ENCODE peak calls at places on chromosomes 12 and 14, in ten cellular contexts. Z is tibial nerve, U is fibroblast of villous mesenchyme, Q is GM13977, F is GM06990, H is mucosa of descending colon, M is heart left ventricle, T is AG04449, R is Peyer's patch, C is IMR-90. A is an unnamed sample.

GRCh38 chr14:49303952-49304516 is 282.1 kb downstream of the RPS29 start:
- DNase-seq in F (no peak), U (peak), C (peak), T (no peak), Z (no peak), M (no peak), Q (no peak), H (no peak), R (no peak), A (peak)

GRCh38 chr14:91220581-91221000 is 23.9 kb downstream of the GPR68 start:
- DNase-seq in M (no peak), Z (no peak), H (no peak), C (no peak), T (no peak), R (no peak), Q (no peak), F (no peak), U (no peak), A (no peak)

GRCh38 chr12:27969901-27970390 is 2.6 kb downstream of the PTHLH start:
- DNase-seq in Z (peak), C (peak), T (no peak), H (peak), R (no peak), U (peak), M (peak), Q (peak), F (peak), A (peak)

GRCh38 chr12:7045913-7046312 is 14.6 kb upstream of the C1S start:
- DNase-seq in T (no peak), H (no peak), U (no peak), C (no peak), Q (no peak), F (no peak), M (no peak), R (no peak), Z (no peak), A (no peak)

GRCh38 chr12:114397978-114398881 is 7.7 kb downstream of the TBX5 start:
- DNase-seq in Z (no peak), Q (no peak), U (no peak), T (no peak), C (peak), F (no peak), H (no peak), R (no peak), M (no peak), A (no peak)

GRCh38 chr12:124188561-124189405 is 106.1 kb upstream of the RFLNA start:
- DNase-seq in R (no peak), Q (no peak), F (no peak), T (no peak), H (no peak), C (no peak), M (peak), Z (no peak), U (no peak), A (no peak)

GRCh38 chr14:62934439-62934838 is 110.8 kb downstream of the KCNH5 start:
- DNase-seq in Z (no peak), U (no peak), F (no peak), Q (no peak), C (no peak), H (no peak), T (no peak), M (no peak), R (no peak), A (no peak)

GRCh38 chr12:13463189-13463588 is 266.7 kb downstream of the EMP1 start:
- DNase-seq in T (no peak), R (no peak), Q (no peak), M (no peak), Z (no peak), U (no peak), F (no peak), C (no peak), H (no peak), A (no peak)

GRCh38 chr12:76266797-76267196 is 81.4 kb downstream of the BBS10 start:
- DNase-seq in F (no peak), R (no peak), Z (peak), C (peak), U (peak), M (peak), T (peak), H (no peak), Q (no peak), A (no peak)

DNA sequence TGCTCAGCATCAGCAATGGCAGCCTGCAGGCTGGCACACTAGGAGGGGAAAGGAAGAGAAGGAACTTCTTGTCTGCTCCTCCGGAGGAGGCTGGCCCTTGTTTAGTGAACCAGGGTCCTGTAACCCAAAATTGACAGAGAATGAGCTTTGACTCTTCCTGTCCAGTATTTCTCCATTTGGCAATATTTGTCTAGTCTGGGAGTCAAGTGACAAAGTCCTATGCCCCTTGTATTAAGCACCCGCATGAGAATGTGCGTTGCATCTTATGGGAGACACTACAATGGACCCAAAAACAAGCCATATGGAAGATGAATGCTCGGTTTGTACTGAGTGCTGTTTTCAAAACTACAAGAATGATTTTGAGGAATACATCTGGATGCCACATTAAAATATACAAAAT is 3.8 kb downstream of the KRT6C start:
- DNase-seq in M (no peak), F (no peak), Q (no peak), H (no peak), C (no peak), T (no peak), U (no peak), Z (no peak), R (no peak), A (no peak)
- TF ChIP-seq CTCF in M (no peak), F (no peak), Q (no peak), H (no peak), C (no peak), T (no peak), U (no peak), Z (no peak), R (no peak), A (no peak)

GRCh38 chr12:613996-614726 is 49.1 kb downstream of the NINJ2 start:
- DNase-seq in M (no peak), H (no peak), Z (no peak), F (peak), T (no peak), C (no peak), U (peak), Q (no peak), R (peak), A (no peak)
- TF ChIP-seq CTCF in M (no peak), H (no peak), Z (peak), F (peak), T (peak), C (no peak), U (peak), Q (peak), R (no peak), A (no peak)

DNA sequence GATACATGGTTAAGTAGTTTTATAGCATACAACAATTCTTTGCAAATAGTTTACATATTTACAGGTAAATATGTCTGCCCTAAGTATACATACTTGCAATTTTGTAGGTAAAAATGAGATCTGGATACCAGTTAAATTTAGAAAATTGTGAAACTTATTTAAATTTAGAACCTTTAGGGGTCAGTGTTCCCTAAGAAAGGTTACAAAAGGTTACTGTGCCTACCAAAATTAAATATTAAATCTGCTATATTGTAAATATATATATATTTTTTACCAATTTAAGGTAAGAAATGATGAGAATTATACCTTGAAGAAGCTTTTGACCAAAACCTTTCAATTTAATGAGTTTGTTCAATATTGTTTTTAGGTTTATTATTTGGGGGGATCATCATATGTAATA is 54.0 kb downstream of the MIPOL1 start:
- DNase-seq in T (no peak), R (no peak), Z (no peak), H (no peak), F (no peak), U (no peak), Q (no peak), M (no peak), C (no peak), A (no peak)
- TF ChIP-seq CTCF in T (no peak), R (no peak), Z (no peak), H (no peak), F (no peak), U (no peak), Q (no peak), M (no peak), C (peak), A (no peak)

DNA sequence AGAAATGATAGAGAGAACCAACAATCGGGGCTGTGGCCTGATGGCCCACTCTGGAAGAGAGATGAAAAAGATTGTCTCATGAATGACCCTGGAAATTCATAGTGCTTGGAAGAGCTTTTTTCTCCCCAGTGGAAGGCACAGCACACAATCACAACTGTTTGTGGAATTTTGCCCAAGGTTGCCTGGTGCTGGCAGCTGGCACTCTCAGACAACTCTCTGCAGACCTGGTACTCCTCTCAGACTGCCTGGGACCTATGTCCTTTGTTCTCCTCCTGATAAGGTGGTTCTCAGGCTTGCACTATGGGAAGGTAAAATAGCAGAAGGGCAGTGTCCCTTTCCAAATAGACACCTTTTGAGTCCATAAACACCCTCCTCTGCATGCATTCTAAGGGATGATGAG is 144.1 kb upstream of the SEL1L start:
- DNase-seq in Z (no peak), T (no peak), Q (no peak), C (no peak), M (no peak), H (no peak), R (no peak), F (no peak), U (no peak), A (no peak)
- TF ChIP-seq CTCF in Z (no peak), T (no peak), Q (no peak), C (no peak), M (no peak), H (no peak), R (no peak), F (no peak), U (no peak), A (no peak)